ENCODE peak calls at places on chromosomes 5 and 9, in eight cellular contexts. J is cardiac muscle cell, R is left lung, N is HL-60, Q is choroid plexus epithelial cell, X is AG04450, E is A549, M is fibroblast of pulmonary artery. W is an unnamed sample.

GRCh38 chr5:6510132-6510531 is 61.5 kb downstream of the UBE2QL1 start:
- DNase-seq in J (no peak), R (no peak), N (no peak), Q (peak; percentile 12), X (no peak), E (no peak), M (no peak), W (no peak)

GRCh38 chr5:37308796-37309195 is 59.6 kb upstream of the CPLANE1 start:
- DNase-seq in J (no peak), R (no peak), N (peak; percentile 3), Q (peak; percentile 74), X (no peak), E (no peak), M (peak; percentile 49), W (no peak)

GRCh38 chr5:37477426-37477825 is 98.3 kb downstream of the WDR70 start:
- DNase-seq in J (no peak), R (no peak), N (no peak), Q (no peak), X (no peak), E (no peak), M (no peak), W (no peak)

GRCh38 chr9:114549677-114550330 is 37.8 kb upstream of the ATP6V1G1 start:
- DNase-seq in J (no peak), R (no peak), N (peak; percentile 69), Q (no peak), X (peak; percentile 20), E (no peak), M (peak; percentile 56), W (no peak)

GRCh38 chr5:65027149-65027548 is 258.4 kb downstream of the CWC27 start:
- DNase-seq in J (no peak), R (no peak), N (no peak), Q (no peak), X (no peak), E (no peak), M (no peak), W (no peak)

GRCh38 chr5:172782169-172783039 is 11.4 kb upstream of the DUSP1 start:
- DNase-seq in J (no peak), R (no peak), N (no peak), Q (peak; percentile 56), X (no peak), E (no peak), M (no peak), W (no peak)

GRCh38 chr9:79809931-79810330 is 238.2 kb downstream of the TLE4 start:
- DNase-seq in J (no peak), R (no peak), N (no peak), Q (peak; percentile 84), X (peak; percentile 55), E (peak; percentile 5), M (peak; percentile 82), W (peak; percentile 32)

GRCh38 chr5:127143722-127144121 is 70.4 kb upstream of the C5orf63 start:
- DNase-seq in J (no peak), R (no peak), N (no peak), Q (no peak), X (no peak), E (no peak), M (no peak), W (no peak)

GRCh38 chr5:131944700-131945550 is 538 bp downstream of the MEIKIN start:
- DNase-seq in J (no peak), R (no peak), N (peak; percentile 23), Q (no peak), X (no peak), E (no peak), M (no peak), W (no peak)

GRCh38 chr9:134708672-134709038 is 67.1 kb downstream of the COL5A1 start:
- DNase-seq in J (no peak), R (no peak), N (no peak), Q (no peak), X (no peak), E (no peak), M (no peak), W (no peak)

GRCh38 chr5:39599721-39600431 is 175.1 kb upstream of the DAB2 start:
- DNase-seq in J (peak; percentile 53), R (no peak), N (no peak), Q (peak; percentile 89), X (no peak), E (peak; percentile 17), M (peak; percentile 76), W (no peak)

GRCh38 chr9:35748239-35748857 is 680 bp downstream of the GBA2 start:
- DNase-seq in J (no peak), R (no peak), N (no peak), Q (no peak), X (no peak), E (no peak), M (no peak), W (no peak)

GRCh38 chr5:83512051-83512745 is 40.7 kb downstream of the VCAN start:
- DNase-seq in J (no peak), R (no peak), N (no peak), Q (peak; percentile 60), X (no peak), E (no peak), M (peak; percentile 34), W (peak; percentile 86)

GRCh38 chr5:154818459-154819116 is 31.8 kb downstream of the FAXDC2 start:
- DNase-seq in J (no peak), R (no peak), N (no peak), Q (peak; percentile 28), X (no peak), E (no peak), M (no peak), W (no peak)

GRCh38 chr9:112063151-112063550 is 111.9 kb downstream of the SUSD1 start:
- DNase-seq in J (no peak), R (no peak), N (no peak), Q (no peak), X (no peak), E (no peak), M (no peak), W (no peak)

GRCh38 chr9:112064871-112065270 is 110.2 kb downstream of the SUSD1 start:
- DNase-seq in J (no peak), R (no peak), N (no peak), Q (no peak), X (no peak), E (no peak), M (no peak), W (no peak)

GRCh38 chr9:112059980-112060348 is 115.1 kb downstream of the SUSD1 start:
- DNase-seq in J (no peak), R (no peak), N (no peak), Q (no peak), X (no peak), E (no peak), M (no peak), W (no peak)

GRCh38 chr9:112059145-112059979 is 115.7 kb downstream of the SUSD1 start:
- DNase-seq in J (no peak), R (peak; percentile 46), N (no peak), Q (peak; percentile 90), X (peak; percentile 34), E (peak; percentile 74), M (peak; percentile 86), W (peak; percentile 100)

DNA sequence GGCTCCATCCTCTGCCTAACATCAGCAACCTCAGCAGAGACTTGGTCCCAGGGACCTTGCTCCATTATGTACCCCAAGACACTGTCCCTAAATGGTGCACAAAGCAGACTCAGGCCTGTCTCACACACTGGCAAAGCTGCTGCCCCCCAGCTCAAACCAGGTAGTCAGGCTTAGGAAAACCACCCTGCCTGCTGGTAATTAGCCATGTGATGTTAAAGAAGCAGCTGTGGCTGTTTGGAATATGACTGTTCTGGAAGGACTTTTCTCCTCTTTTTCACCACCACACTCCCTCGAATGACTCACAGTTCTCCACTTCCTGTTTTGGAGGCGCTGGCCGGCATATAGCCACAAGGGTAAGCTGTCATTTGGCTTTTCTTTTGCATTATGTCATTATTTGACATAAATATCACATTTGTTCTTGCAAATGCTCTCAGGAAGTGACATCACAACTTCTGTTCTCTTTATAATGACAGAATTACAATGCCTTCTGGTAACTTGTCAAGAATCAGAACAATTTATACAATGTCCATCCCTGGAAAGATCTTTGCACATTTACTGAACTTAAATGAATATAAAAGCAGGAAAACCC is 113.9 kb downstream of the SUSD1 start:
- DNase-seq in J (no peak), R (peak; percentile 80), N (peak; percentile 84), Q (peak; percentile 98), X (peak; percentile 92), E (peak; percentile 81), M (peak; percentile 99), W (peak; percentile 94)
- TF ChIP-seq CTCF in J (no peak), R (no peak), N (no peak), Q (no peak), X (no peak), E (no peak), M (no peak), W (peak; percentile 6)

DNA sequence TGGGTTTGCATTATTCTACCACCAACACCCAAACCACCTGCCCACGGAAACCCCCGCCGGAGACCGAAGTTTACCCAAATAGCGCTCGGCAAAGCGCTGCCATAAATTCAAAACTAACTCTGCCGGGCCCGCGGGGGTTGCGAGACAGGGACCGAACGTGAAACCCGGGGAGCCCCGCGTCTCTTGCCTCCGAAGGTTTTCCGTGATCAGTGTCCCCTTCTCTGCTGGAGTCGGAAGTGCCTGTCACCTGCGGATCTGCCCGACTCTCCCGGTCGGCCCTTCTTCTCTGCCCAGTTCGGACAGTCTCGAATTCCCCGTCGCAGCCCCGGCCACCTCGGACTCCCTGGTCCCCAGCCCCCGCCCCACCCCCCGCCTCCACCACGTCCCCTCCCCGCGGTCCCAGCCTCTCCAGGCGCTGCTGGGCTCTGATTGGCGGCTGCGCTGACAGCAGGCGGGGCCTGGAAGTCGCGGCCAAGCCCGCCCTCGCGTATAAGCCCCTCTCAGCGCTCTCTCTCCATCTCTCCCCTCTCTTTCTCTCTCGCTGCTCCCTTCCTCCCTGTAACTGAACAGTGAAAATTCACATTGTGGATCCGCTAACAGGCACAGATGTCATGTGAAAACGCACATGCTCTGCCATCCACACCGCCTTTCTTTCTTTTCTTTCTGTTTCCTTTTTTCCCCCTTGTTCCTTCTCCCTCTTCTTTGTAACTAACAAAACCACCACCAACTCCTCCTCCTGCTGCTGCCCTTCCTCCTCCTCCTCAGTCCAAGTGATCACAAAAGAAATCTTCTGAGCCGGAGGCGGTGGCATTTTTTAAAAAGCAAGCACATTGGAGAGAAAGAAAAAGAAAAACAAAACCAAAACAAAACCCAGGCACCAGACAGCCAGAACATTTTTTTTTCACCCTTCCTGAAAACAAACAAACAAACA is at the start of gene RORB:
- DNase-seq in J (peak; percentile 86), R (peak; percentile 56), N (no peak), Q (peak; percentile 71), X (no peak), E (no peak), M (peak; percentile 38), W (no peak)
- H3K4me3 ChIP-seq in J (peak within 1 kb of the TSS; percentile 43), R (peak within 1 kb of the TSS; percentile 42), N (peak within 1 kb of the TSS; percentile 37), Q (peak within 1 kb of the TSS; percentile 73), X (peak within 1 kb of the TSS; percentile 66), E (peak within 1 kb of the TSS; percentile 46), M (peak within 1 kb of the TSS; percentile 70), W (peak within 1 kb of the TSS; percentile 66)

DNA sequence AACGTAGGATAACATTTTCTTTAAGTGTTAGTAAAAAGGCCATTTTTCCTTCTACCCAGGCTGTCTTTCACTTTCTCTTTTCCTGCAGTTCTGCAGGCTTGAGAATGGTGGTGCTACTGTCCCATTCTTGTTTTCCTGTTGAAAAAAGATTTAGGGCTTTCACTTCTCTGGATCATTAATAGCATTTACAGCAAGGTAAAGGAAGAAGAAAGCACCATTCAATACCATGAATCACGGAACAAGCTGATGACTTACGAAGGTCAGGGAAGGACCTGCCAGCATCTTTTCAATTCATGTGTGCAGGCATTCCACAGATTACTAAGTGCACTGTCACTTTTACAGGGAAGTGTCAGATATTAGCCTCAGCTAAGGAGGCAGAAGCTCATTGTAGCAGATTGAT is 292.8 kb downstream of the YTHDC2 start:
- DNase-seq in J (peak; percentile 17), R (no peak), N (no peak), Q (peak; percentile 12), X (no peak), E (no peak), M (peak; percentile 43), W (peak; percentile 2)
- TF ChIP-seq CTCF in J (peak; percentile 60), R (no peak), N (no peak), Q (peak; percentile 26), X (peak; percentile 46), E (no peak), M (peak; percentile 60), W (peak; percentile 44)

GRCh38 chr5:124824637-124825158 is 78.3 kb upstream of the ZNF608 start:
- DNase-seq in J (no peak), R (no peak), N (no peak), Q (peak; percentile 98), X (peak; percentile 51), E (no peak), M (peak; percentile 96), W (peak; percentile 23)
- H3K4me3 ChIP-seq in J (no peak overlapping the region), R (no peak overlapping the region), N (no peak overlapping the region), Q (no peak overlapping the region), X (no peak overlapping the region), E (no peak overlapping the region), M (no peak overlapping the region), W (no peak overlapping the region)

W was measured in epithelial cell of proximal tubule.